ENCODE peak calls at places on chromosomes 6 and 20, in six cellular contexts. J, X, O, C, E and M are unnamed samples.

GRCh38 chr6:40962241-40962640 is 76.8 kb downstream of the UNC5CL start:
- DNase-seq in E (peak; percentile 92), J (peak; percentile 81), C (peak; percentile 75), X (no peak), O (no peak), M (peak; percentile 94)

GRCh38 chr20:38477747-38478146 is 5.1 kb downstream of the RALGAPB start:
- DNase-seq in X (no peak), C (no peak), O (no peak), E (no peak), J (no peak), M (no peak)

GRCh38 chr20:22584922-22585785 is 782 bp upstream of the FOXA2 start:
- DNase-seq in C (no peak), X (no peak), J (no peak), E (no peak), O (no peak), M (no peak)

GRCh38 chr6:117555882-117556498 is 46.3 kb downstream of the GOPC start:
- DNase-seq in J (peak; percentile 61), X (no peak), O (peak; percentile 33), C (no peak), E (peak; percentile 46), M (no peak)

GRCh38 chr6:131213501-131213990 is 78.3 kb downstream of the AKAP7 start:
- DNase-seq in X (no peak), E (no peak), O (no peak), J (peak; percentile 97), C (no peak), M (no peak)

GRCh38 chr6:1949533-1949932 is 295.9 kb downstream of the GMDS start:
- DNase-seq in O (no peak), E (no peak), X (no peak), C (peak; percentile 27), J (peak; percentile 63), M (peak; percentile 27)

GRCh38 chr6:84707161-84707560 is 57.2 kb downstream of the TBX18 start:
- DNase-seq in C (no peak), O (no peak), X (no peak), E (no peak), J (peak; percentile 30), M (no peak)

GRCh38 chr6:119137194-119138072 is 59.0 kb upstream of the FAM184A start:
- DNase-seq in J (peak; percentile 53), C (no peak), X (peak; percentile 73), E (no peak), O (no peak), M (no peak)

GRCh38 chr6:81562169-81562568 is 190.3 kb downstream of the TENT5A start:
- DNase-seq in J (peak; percentile 83), E (peak; percentile 49), C (peak; percentile 47), X (no peak), O (no peak), M (peak; percentile 25)

GRCh38 chr6:11160199-11160598 is 48.7 kb upstream of the ERVFRD-1 start:
- DNase-seq in X (no peak), C (no peak), J (no peak), O (no peak), E (no peak), M (no peak)

GRCh38 chr6:149233056-149233715 is 84.3 kb upstream of the TAB2 start:
- DNase-seq in X (no peak), O (peak; percentile 26), E (peak; percentile 89), J (peak; percentile 90), C (peak; percentile 88), M (peak; percentile 99)

GRCh38 chr6:17226766-17227338 is 54.3 kb upstream of the RBM24 start:
- DNase-seq in E (no peak), O (no peak), X (no peak), C (no peak), J (peak; percentile 10), M (no peak)

GRCh38 chr20:13302647-13303425 is 81.8 kb downstream of the ISM1 start:
- DNase-seq in C (no peak), E (peak; percentile 32), O (peak; percentile 26), X (no peak), J (peak; percentile 39), M (no peak)

GRCh38 chr6:40308533-40309306 is 278.4 kb downstream of the LRFN2 start:
- DNase-seq in J (peak; percentile 54), E (peak; percentile 42), X (peak; percentile 66), C (no peak), O (peak; percentile 12), M (no peak)

GRCh38 chr20:57830515-57830895 is 120.7 kb upstream of the PMEPA1 start:
- DNase-seq in C (no peak), O (no peak), X (no peak), E (no peak), J (no peak), M (no peak)

GRCh38 chr6:136774228-136775041 is 17.8 kb downstream of the MAP3K5 start:
- DNase-seq in E (no peak), X (no peak), O (no peak), C (no peak), J (peak; percentile 83), M (no peak)

GRCh38 chr6:154650351-154650750 is 82.9 kb upstream of the SCAF8 start:
- DNase-seq in X (no peak), J (no peak), O (no peak), C (no peak), E (no peak), M (no peak)

GRCh38 chr6:39755231-39755630 is 30.0 kb upstream of the KIF6 start:
- DNase-seq in C (no peak), X (no peak), O (no peak), J (peak; percentile 41), E (no peak), M (no peak)